ENCODE peak calls at places on chromosomes 11 and 22, in six cellular contexts. B, Y, Z, V, C and N are unnamed samples.

GRCh38 chr11:87754685-87755084 is 420.6 kb downstream of the RAB38 start:
- DNase-seq in Y (no peak), V (no peak), C (no peak), Z (no peak), B (no peak), N (no peak)

GRCh38 chr22:40345801-40346177 is 511 bp upstream of the ADSL start:
- DNase-seq in Y (peak; percentile 51), V (peak; percentile 31), B (peak; percentile 47), Z (no peak), C (peak; percentile 57), N (peak; percentile 11)

GRCh38 chr11:117281159-117281558 is 10.0 kb upstream of the BACE1-AS start:
- DNase-seq in Z (no peak), B (no peak), Y (peak; percentile 97), C (no peak), V (no peak), N (peak; percentile 98)

GRCh38 chr11:22337571-22338464 is at the start of gene SLC17A6:
- DNase-seq in Z (no peak), Y (no peak), B (peak; percentile 87), C (peak; percentile 73), V (no peak), N (no peak)

GRCh38 chr11:132111781-132112380 is 741.5 kb downstream of the NTM start:
- DNase-seq in V (no peak), Y (peak; percentile 77), Z (no peak), C (no peak), B (no peak), N (peak; percentile 78)

GRCh38 chr11:61762798-61763197 is 10.4 kb downstream of the MYRF start:
- DNase-seq in B (peak; percentile 47), V (no peak), Y (no peak), Z (no peak), C (no peak), N (no peak)

GRCh38 chr11:30317030-30317429 is 5.9 kb upstream of the ARL14EP start:
- DNase-seq in Z (no peak), B (no peak), C (no peak), Y (no peak), V (no peak), N (no peak)

GRCh38 chr11:28621648-28622215 is 513.5 kb downstream of the METTL15 start:
- DNase-seq in Y (peak; percentile 57), B (no peak), Z (no peak), V (no peak), C (no peak), N (peak; percentile 9)

GRCh38 chr11:92383430-92383829 is 158.8 kb downstream of the FAT3 start:
- DNase-seq in Z (no peak), C (no peak), B (no peak), V (peak; percentile 57), Y (peak; percentile 94), N (peak; percentile 64)

GRCh38 chr11:85133636-85134035 is 493.5 kb downstream of the DLG2 start:
- DNase-seq in Z (no peak), C (no peak), B (no peak), V (no peak), Y (no peak), N (no peak)

GRCh38 chr11:102724904-102725515 is at the start of gene MMP8:
- DNase-seq in V (no peak), Y (peak; percentile 26), B (no peak), C (no peak), Z (no peak), N (no peak)